ENCODE peak calls at places on chromosomes 5 and 9, in ten cellular contexts. X, W, V, E, Q, O, A, U, P and S are unnamed samples.

GRCh38 chr5:153860482-153860881 is 178.2 kb downstream of the FAM114A2 start:
- DNase-seq in E (no peak), W (no peak), V (no peak), P (no peak), Q (no peak), X (no peak), O (no peak), A (no peak), U (no peak), S (no peak)

GRCh38 chr5:168114444-168115017 is 176.9 kb upstream of the WWC1 start:
- DNase-seq in V (no peak), Q (peak; percentile 87), W (no peak), E (peak; percentile 76), P (peak; percentile 84), O (no peak), U (peak; percentile 83), X (no peak), A (peak; percentile 41), S (no peak)

GRCh38 chr5:141881886-141882285 is 3.7 kb upstream of the PCDH1 start:
- DNase-seq in E (no peak), W (no peak), A (no peak), O (peak; percentile 37), U (no peak), X (no peak), V (no peak), P (peak; percentile 80), Q (peak; percentile 73), S (no peak)

GRCh38 chr5:131164161-131164930 is 710 bp downstream of the HINT1 start:
- DNase-seq in X (peak; percentile 62), E (peak; percentile 74), U (peak; percentile 74), P (peak; percentile 83), W (peak; percentile 75), V (peak; percentile 86), A (peak; percentile 73), Q (peak; percentile 75), O (peak; percentile 84), S (peak; percentile 55)

GRCh38 chr5:146447734-146448380 is 724 bp downstream of the TCERG1 start:
- DNase-seq in V (no peak), W (peak; percentile 12), O (no peak), E (no peak), Q (peak; percentile 25), A (peak; percentile 57), P (peak; percentile 67), X (no peak), U (peak; percentile 41), S (no peak)

GRCh38 chr9:115117999-115118470 is at the start of gene TNC:
- DNase-seq in Q (peak; percentile 81), X (peak; percentile 46), A (no peak), P (peak; percentile 96), O (no peak), V (peak; percentile 94), U (peak; percentile 26), W (no peak), E (peak; percentile 36), S (no peak)

GRCh38 chr9:96317335-96317980 is 15.5 kb upstream of the HSD17B3 start:
- DNase-seq in E (peak; percentile 59), A (peak; percentile 55), P (peak; percentile 72), X (no peak), W (peak; percentile 25), U (peak; percentile 41), Q (peak; percentile 75), O (peak; percentile 73), V (peak; percentile 70), S (peak; percentile 69)

GRCh38 chr9:33914887-33915286 is 97.9 kb downstream of the UBE2R2 start:
- DNase-seq in O (no peak), W (no peak), Q (no peak), V (no peak), E (no peak), U (no peak), A (no peak), X (no peak), P (no peak), S (no peak)

GRCh38 chr5:175214152-175214551 is 229.8 kb downstream of the DRD1 start:
- DNase-seq in V (no peak), P (no peak), A (no peak), U (no peak), X (no peak), Q (no peak), E (no peak), O (no peak), W (no peak), S (no peak)

GRCh38 chr9:123685489-123686083 is 244.3 kb downstream of the DENND1A start:
- DNase-seq in U (no peak), A (no peak), O (no peak), Q (no peak), E (no peak), X (no peak), W (no peak), P (no peak), V (no peak), S (no peak)

GRCh38 chr9:86713970-86714369 is 233.3 kb downstream of the GAS1 start:
- DNase-seq in E (no peak), U (no peak), V (no peak), X (no peak), P (no peak), O (no peak), Q (no peak), A (no peak), W (no peak), S (no peak)

GRCh38 chr5:111146053-111146452 is 53.9 kb downstream of the WDR36 start:
- DNase-seq in W (no peak), A (no peak), O (no peak), P (no peak), X (no peak), Q (no peak), V (no peak), U (no peak), E (no peak), S (no peak)

GRCh38 chr5:64147849-64148441 is 17.7 kb upstream of the RNF180 start:
- DNase-seq in E (peak; percentile 71), V (peak; percentile 73), X (peak; percentile 54), Q (peak; percentile 73), O (no peak), W (no peak), P (peak; percentile 77), A (no peak), U (peak; percentile 34), S (no peak)

GRCh38 chr9:124264812-124265211 is 7.1 kb downstream of the NEK6 start:
- DNase-seq in V (no peak), A (no peak), W (no peak), P (no peak), U (no peak), Q (no peak), X (no peak), E (no peak), O (no peak), S (no peak)

GRCh38 chr5:149150457-149150856 is 9.2 kb downstream of the ABLIM3 start:
- DNase-seq in P (no peak), U (no peak), A (no peak), V (no peak), W (no peak), E (no peak), Q (no peak), O (no peak), X (no peak), S (no peak)

GRCh38 chr5:73591698-73592501 is 26.4 kb downstream of the UTP15 start:
- DNase-seq in A (no peak), P (no peak), V (no peak), Q (no peak), U (no peak), E (no peak), W (no peak), O (no peak), X (no peak), S (no peak)

DNA sequence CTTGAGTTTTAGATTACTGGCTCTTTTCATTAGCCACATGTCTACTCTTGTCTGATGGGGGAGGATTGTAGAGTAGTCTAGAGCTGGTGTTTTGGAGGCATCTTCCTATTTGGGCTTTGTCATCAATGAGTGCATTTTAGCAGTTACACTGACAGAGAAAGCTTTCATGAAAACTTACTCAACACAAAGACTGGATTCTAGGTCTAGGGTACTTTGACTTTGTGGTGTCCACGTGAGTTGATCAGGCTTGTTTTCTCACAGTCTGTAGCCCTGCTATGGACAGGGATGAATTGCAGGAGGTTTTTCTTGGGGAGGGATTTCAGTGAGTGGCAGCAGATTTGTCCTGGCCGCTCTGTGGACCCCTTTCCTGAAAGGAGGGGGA is 6.5 kb downstream of the TRIO start:
- DNase-seq in A (no peak), O (no peak), E (no peak), P (no peak), Q (no peak), U (no peak), V (no peak), X (no peak), W (no peak), S (no peak)
- H3K4me1 ChIP-seq in A (no peaks in the 10 kb centered on the region), O (peaks cover 5% of the 10 kb centered on the region), E (peaks cover 40% of the 10 kb centered on the region), P (peaks cover 38% of the 10 kb centered on the region), Q (peaks cover 84% of the 10 kb centered on the region), U (peaks cover 34% of the 10 kb centered on the region), V (peaks cover 91% of the 10 kb centered on the region), X (peaks cover 43% of the 10 kb centered on the region), W (no peaks in the 10 kb centered on the region), S (no peaks in the 10 kb centered on the region)

GRCh38 chr9:76900884-76901440 is 5.0 kb downstream of the PRUNE2 start:
- DNase-seq in W (no peak), V (no peak), Q (no peak), O (no peak), P (no peak), A (no peak), X (no peak), U (no peak), E (no peak), S (no peak)
- H3K4me3 ChIP-seq in W (no peak overlapping the region), V (peak overlapping the region; percentile 72), Q (no peak overlapping the region), O (no peak overlapping the region), P (no peak overlapping the region), A (no peak overlapping the region), X (no peak overlapping the region), U (no peak overlapping the region), E (no peak overlapping the region), S (no peak overlapping the region)

GRCh38 chr9:93121316-93122241 is 12.5 kb downstream of the NINJ1 start:
- DNase-seq in E (no peak), P (no peak), V (peak; percentile 63), W (no peak), A (no peak), Q (no peak), X (no peak), U (no peak), O (no peak), S (peak; percentile 26)
- H3K4me1 ChIP-seq in E (peaks cover 22% of the 10 kb centered on the region), P (no peaks in the 10 kb centered on the region), V (peaks cover 36% of the 10 kb centered on the region), W (peaks cover 28% of the 10 kb centered on the region), A (no peaks in the 10 kb centered on the region), Q (peaks cover 6% of the 10 kb centered on the region), X (peaks cover 17% of the 10 kb centered on the region), U (peaks cover 5% of the 10 kb centered on the region), O (peaks cover 30% of the 10 kb centered on the region), S (peaks cover 34% of the 10 kb centered on the region)

DNA sequence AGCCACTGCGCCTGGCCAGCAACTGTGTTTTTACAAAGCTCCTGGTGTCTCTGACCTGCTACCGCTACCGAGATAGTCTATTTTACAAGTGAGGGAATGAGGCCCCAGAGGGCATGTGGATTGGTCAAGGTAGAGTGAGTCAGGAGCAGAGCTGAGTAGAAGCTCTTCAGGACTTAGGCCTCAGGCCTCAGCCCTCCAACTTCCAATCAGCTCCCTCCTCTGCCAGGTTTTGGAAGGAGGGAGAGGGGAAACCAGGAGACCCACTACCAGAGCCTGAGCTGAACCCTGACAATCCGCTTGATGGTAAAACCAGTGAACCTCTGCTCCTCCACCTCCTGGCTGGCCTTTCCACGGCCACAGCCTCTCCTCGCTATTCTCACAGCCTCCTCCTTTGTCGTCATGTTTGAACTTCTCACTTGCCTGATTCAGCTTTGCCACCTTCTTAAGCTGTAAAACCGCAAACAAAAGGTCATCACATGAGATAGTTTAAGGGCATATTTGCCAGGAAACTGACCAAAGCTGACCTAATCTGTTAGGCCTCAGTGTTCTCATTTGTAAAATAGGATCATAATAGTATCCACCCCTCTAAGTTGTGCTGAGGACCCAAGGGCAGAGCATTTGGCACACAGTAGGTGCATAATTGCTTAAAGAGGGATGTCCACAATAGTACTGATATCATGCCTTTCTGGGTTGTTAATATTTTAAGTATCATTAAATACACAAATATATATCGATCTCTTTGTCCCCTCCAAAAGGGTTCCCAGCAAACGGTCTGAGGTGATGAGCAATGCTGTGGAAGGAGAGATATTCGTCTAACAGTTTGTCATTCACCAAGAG is 1.7 kb downstream of the TRAF1 start:
- DNase-seq in U (no peak), P (no peak), V (peak; percentile 15), O (no peak), A (no peak), W (no peak), X (no peak), Q (no peak), E (no peak), S (peak; percentile 42)
- H3K4me3 ChIP-seq in U (no peak overlapping the region), P (no peak overlapping the region), V (no peak overlapping the region), O (peak overlapping the region; percentile 74), A (no peak overlapping the region), W (peak overlapping the region; percentile 88), X (no peak overlapping the region), Q (no peak overlapping the region), E (peak overlapping the region; percentile 25), S (peak overlapping the region; percentile 76)